ENCODE peak calls at places on chromosome 22, in six cellular contexts. P is HL-60, G is body of pancreas, U is aorta, T is right atrium auricular region, I is right lobe of liver. J is an unnamed sample.

GRCh38 chr22:48832592-48832991 is 995.1 kb downstream of the BRD1 start:
- DNase-seq in G (no peak), T (no peak), U (no peak), I (no peak), P (no peak), J (no peak)

GRCh38 chr22:25702046-25702445 is 39.9 kb upstream of the MYO18B start:
- DNase-seq in G (no peak), U (no peak), T (no peak), P (no peak), I (no peak), J (peak; percentile 10)

GRCh38 chr22:48944756-48945620 is 882.7 kb downstream of the BRD1 start:
- DNase-seq in I (no peak), G (no peak), T (peak; percentile 44), U (no peak), P (no peak), J (no peak)

GRCh38 chr22:39428597-39429071 is 28.2 kb upstream of the MGAT3 start:
- DNase-seq in G (no peak), U (no peak), I (no peak), T (no peak), P (no peak), J (no peak)

GRCh38 chr22:47837703-47838102 is 1075.3 kb downstream of the TBC1D22A start:
- DNase-seq in G (peak; percentile 21), U (no peak), I (no peak), T (no peak), P (peak; percentile 11), J (no peak)

GRCh38 chr22:38966942-38967341 is 9.5 kb downstream of the APOBEC3A start:
- DNase-seq in G (no peak), U (no peak), I (no peak), P (no peak), T (no peak), J (no peak)

GRCh38 chr22:45891471-45891995 is 85.4 kb downstream of the WNT7B start:
- DNase-seq in I (no peak), T (no peak), P (peak; percentile 59), U (peak; percentile 39), G (no peak), J (no peak)

GRCh38 chr22:37930270-37930951 is 23.0 kb downstream of the C22orf23 start:
- DNase-seq in G (peak; percentile 56), U (no peak), T (no peak), I (no peak), P (peak; percentile 35), J (peak; percentile 13)

GRCh38 chr22:20312396-20313191 is 7.3 kb downstream of the DGCR6L start:
- DNase-seq in P (no peak), T (peak; percentile 40), G (peak; percentile 9), U (no peak), I (peak; percentile 13), J (no peak)

GRCh38 chr22:44807915-44808690 is 55.7 kb downstream of the ARHGAP8 start:
- DNase-seq in U (no peak), I (no peak), P (no peak), T (no peak), G (no peak), J (no peak)

GRCh38 chr22:19874307-19875060 is 19.8 kb upstream of the GNB1L start:
- DNase-seq in T (no peak), I (peak; percentile 15), G (peak; percentile 9), U (peak; percentile 49), P (no peak), J (peak; percentile 18)

GRCh38 chr22:26453812-26454500 is 24.9 kb downstream of the ASPHD2 start:
- DNase-seq in T (no peak), G (no peak), P (no peak), I (no peak), U (no peak), J (no peak)

GRCh38 chr22:39707351-39707750 is 136.8 kb downstream of the CACNA1I start:
- DNase-seq in U (no peak), G (no peak), P (no peak), I (no peak), T (no peak), J (no peak)

GRCh38 chr22:37731804-37732471 is 35.1 kb downstream of the TRIOBP start:
- DNase-seq in I (no peak), U (no peak), G (no peak), P (peak; percentile 83), T (no peak), J (no peak)

GRCh38 chr22:25709758-25710157 is 32.2 kb upstream of the MYO18B start:
- DNase-seq in P (no peak), U (no peak), T (no peak), G (no peak), I (no peak), J (no peak)

GRCh38 chr22:49724030-49724892 is 103.4 kb downstream of the BRD1 start:
- DNase-seq in U (no peak), P (peak; percentile 30), G (no peak), T (peak; percentile 38), I (no peak), J (no peak)

GRCh38 chr22:24420072-24420976 is 7.1 kb upstream of the ADORA2A start:
- DNase-seq in I (no peak), U (no peak), P (no peak), G (no peak), T (no peak), J (no peak)

GRCh38 chr22:46738961-46739870 is 1.2 kb upstream of the CERK start:
- DNase-seq in I (no peak), U (peak; percentile 67), T (peak; percentile 83), G (peak; percentile 59), P (peak; percentile 64), J (peak; percentile 79)

GRCh38 chr22:40418366-40419201 is 48.2 kb downstream of the SGSM3 start:
- DNase-seq in P (no peak), T (no peak), G (no peak), I (no peak), U (no peak), J (no peak)

GRCh38 chr22:38706885-38707180 is 1.1 kb downstream of the GTPBP1 start:
- DNase-seq in I (no peak), T (no peak), U (no peak), P (no peak), G (no peak), J (no peak)

GRCh38 chr22:33896154-33896800 is 24.0 kb downstream of the LARGE1 start:
- DNase-seq in G (no peak), T (no peak), I (no peak), P (no peak), U (no peak), J (no peak)

GRCh38 chr22:33894036-33894435 is 26.2 kb downstream of the LARGE1 start:
- DNase-seq in G (no peak), I (no peak), P (no peak), U (no peak), T (no peak), J (no peak)

GRCh38 chr22:33894515-33894914 is 25.8 kb downstream of the LARGE1 start:
- DNase-seq in P (no peak), U (no peak), G (peak; percentile 13), T (no peak), I (peak; percentile 22), J (no peak)

GRCh38 chr22:33896801-33897620 is 23.3 kb downstream of the LARGE1 start:
- DNase-seq in U (no peak), T (no peak), P (no peak), G (no peak), I (no peak), J (no peak)

DNA sequence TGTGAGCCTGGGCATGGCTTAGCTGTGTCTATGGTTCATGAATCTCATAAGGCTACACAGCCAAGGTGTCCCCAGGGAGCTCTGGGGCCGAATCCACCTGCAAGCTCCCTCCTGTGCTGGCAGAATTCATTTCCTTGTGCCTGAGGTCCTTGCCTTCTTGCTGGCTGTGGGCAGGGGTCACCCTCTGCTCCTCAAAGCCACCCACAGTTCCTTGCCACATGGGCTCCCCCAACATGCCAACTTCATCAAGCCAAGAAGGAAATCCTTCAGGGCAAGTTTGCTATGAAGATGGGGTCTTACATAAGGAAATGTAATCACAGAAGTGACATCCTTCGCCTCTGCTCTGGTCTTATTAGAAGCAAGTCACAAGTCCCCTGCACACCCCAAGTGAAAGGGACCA is 24.8 kb downstream of the LARGE1 start:
- DNase-seq in U (no peak), I (no peak), G (no peak), T (no peak), P (no peak), J (no peak)
- H3K27ac ChIP-seq in U (no peak overlapping the region), I (no peak overlapping the region), G (no peak overlapping the region), T (no peak overlapping the region), P (no peak overlapping the region), J (no peak overlapping the region)

GRCh38 chr22:41822289-41823057 is 10.4 kb upstream of the SREBF2 start:
- DNase-seq in T (no peak), G (no peak), P (no peak), I (no peak), U (no peak), J (peak; percentile 64)
- H3K27ac ChIP-seq in T (no peak overlapping the region), G (no peak overlapping the region), P (no peak overlapping the region), I (no peak overlapping the region), U (no peak overlapping the region), J (peak overlapping the region; percentile 41)

DNA sequence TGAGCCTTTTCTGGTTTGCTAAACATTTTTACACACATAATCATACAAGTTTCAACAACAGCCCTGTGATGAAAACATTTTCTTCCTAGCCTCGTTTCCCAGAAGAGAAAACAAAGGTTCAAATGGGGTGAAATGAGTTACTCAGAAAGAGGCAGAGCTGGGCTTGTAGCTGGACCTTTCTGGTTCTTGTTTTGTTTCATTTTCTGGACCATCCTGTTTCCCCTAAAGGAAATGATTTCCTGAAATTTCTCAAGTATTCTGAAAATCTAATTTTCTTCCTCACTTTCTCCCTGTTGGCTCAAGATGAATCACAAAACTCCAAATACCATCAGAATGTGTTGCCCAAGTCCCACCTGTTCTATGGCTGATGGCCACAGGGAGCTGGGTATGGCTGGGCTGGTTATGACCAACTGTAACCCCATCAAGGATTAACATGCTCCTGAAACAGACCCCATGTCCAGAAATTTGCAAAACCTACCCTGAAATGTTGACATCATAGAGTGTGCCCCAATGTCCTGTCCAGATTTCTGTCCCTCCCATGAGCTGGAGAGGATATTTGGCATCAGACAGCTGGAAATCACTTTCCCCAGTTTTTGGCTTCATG is 6.7 kb upstream of the APOL4 start:
- DNase-seq in G (no peak), P (no peak), I (no peak), U (no peak), T (no peak), J (no peak)
- H3K27ac ChIP-seq in G (no peak overlapping the region), P (no peak overlapping the region), I (no peak overlapping the region), U (no peak overlapping the region), T (no peak overlapping the region), J (no peak overlapping the region)

GRCh38 chr22:35119494-35119893 is 53.5 kb downstream of the ISX start:
- DNase-seq in T (no peak), I (no peak), P (no peak), G (no peak), U (no peak), J (no peak)

GRCh38 chr22:35126993-35127392 is 61.0 kb downstream of the ISX start:
- DNase-seq in P (no peak), G (no peak), U (no peak), T (no peak), I (no peak), J (no peak)

GRCh38 chr22:35128637-35129036 is 62.7 kb downstream of the ISX start:
- DNase-seq in T (no peak), G (no peak), I (no peak), U (no peak), P (no peak), J (no peak)

DNA sequence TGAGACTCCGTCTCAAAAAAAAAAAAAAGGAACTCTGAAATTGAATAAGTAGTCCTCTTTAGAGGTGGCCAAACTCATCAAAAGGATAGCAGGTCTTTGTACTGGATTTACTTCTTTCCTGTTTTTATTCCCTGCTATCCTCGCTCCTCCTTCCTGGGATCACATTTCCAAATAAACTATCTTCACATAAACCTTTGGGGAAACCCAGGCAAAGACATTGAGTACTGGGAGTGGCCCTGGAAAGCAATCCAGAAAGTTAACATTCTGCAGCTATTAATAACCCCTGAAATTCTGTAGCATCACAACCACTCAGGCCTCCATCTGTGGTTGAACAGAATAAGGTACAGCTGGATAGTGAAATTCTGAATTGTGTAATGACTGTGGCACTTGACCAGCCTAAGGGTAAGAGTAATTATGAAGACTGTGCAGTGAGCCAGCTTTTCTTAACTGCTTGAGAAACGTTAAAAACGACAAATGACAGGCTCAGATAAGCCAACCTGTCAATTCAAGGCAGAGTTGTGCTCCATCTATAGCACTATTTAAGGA is 58.8 kb downstream of the ISX start:
- DNase-seq in U (no peak), P (no peak), I (no peak), T (no peak), G (no peak), J (no peak)
- H3K27ac ChIP-seq in U (no peak overlapping the region), P (no peak overlapping the region), I (no peak overlapping the region), T (no peak overlapping the region), G (no peak overlapping the region), J (no peak overlapping the region)

J was measured in RWPE1.